ENCODE peak calls at places on chromosomes 5 and 9, in ten cellular contexts. L, B, M, O, E, H, N, U, T and Z are unnamed samples.

GRCh38 chr5:57772512-57772911 is 289.9 kb upstream of the ACTBL2 start:
- DNase-seq in L (no peak), B (no peak), M (no peak), O (no peak), E (no peak), H (no peak), N (no peak), U (no peak), T (no peak), Z (no peak)

GRCh38 chr9:20693068-20693467 is 9.0 kb downstream of the FOCAD start:
- DNase-seq in L (no peak), B (no peak), M (no peak), O (no peak), E (no peak), H (no peak), N (no peak), U (no peak), T (no peak), Z (no peak)

GRCh38 chr9:131181091-131181681 is 55.8 kb downstream of the NUP214 start:
- DNase-seq in L (no peak), B (peak; percentile 11), M (no peak), O (no peak), E (no peak), H (no peak), N (no peak), U (no peak), T (no peak), Z (no peak)

GRCh38 chr5:68818870-68819269 is 274.9 kb upstream of the SLC30A5 start:
- DNase-seq in L (no peak), B (no peak), M (no peak), O (no peak), E (no peak), H (no peak), N (no peak), U (no peak), T (no peak), Z (no peak)

GRCh38 chr5:683619-684481 is 9.3 kb downstream of the TPPP start:
- DNase-seq in L (no peak), B (no peak), M (no peak), O (peak; percentile 74), E (peak; percentile 41), H (no peak), N (peak; percentile 12), U (no peak), T (no peak), Z (no peak)

GRCh38 chr9:35232867-35233544 is 71.2 kb downstream of the UNC13B start:
- DNase-seq in L (no peak), B (no peak), M (no peak), O (no peak), E (no peak), H (no peak), N (no peak), U (no peak), T (no peak), Z (no peak)

GRCh38 chr5:135979510-135979909 is 24.7 kb upstream of the LECT2 start:
- DNase-seq in L (peak; percentile 94), B (no peak), M (peak; percentile 78), O (no peak), E (no peak), H (no peak), N (no peak), U (peak; percentile 71), T (peak; percentile 88), Z (no peak)

GRCh38 chr9:20623748-20624124 is 1.4 kb upstream of the MLLT3 start:
- DNase-seq in L (no peak), B (peak; percentile 15), M (no peak), O (no peak), E (no peak), H (no peak), N (no peak), U (no peak), T (no peak), Z (no peak)

GRCh38 chr5:139514486-139514856 is 31.9 kb upstream of the STING1 start:
- DNase-seq in L (peak; percentile 6), B (no peak), M (no peak), O (no peak), E (no peak), H (no peak), N (no peak), U (no peak), T (no peak), Z (no peak)

GRCh38 chr9:129140397-129141065 is 29.3 kb downstream of the PTPA start:
- DNase-seq in L (peak; percentile 58), B (peak; percentile 49), M (no peak), O (no peak), E (peak; percentile 73), H (peak; percentile 22), N (peak; percentile 52), U (no peak), T (peak; percentile 74), Z (no peak)

GRCh38 chr5:34452170-34452828 is 203.8 kb upstream of the RAI14 start:
- DNase-seq in L (peak; percentile 69), B (peak; percentile 76), M (no peak), O (no peak), E (no peak), H (no peak), N (no peak), U (no peak), T (peak; percentile 38), Z (no peak)

GRCh38 chr9:37151802-37152201 is 31.4 kb downstream of the ZCCHC7 start:
- DNase-seq in L (no peak), B (no peak), M (no peak), O (no peak), E (no peak), H (no peak), N (no peak), U (no peak), T (no peak), Z (no peak)

GRCh38 chr5:80871541-80871961 is 88.6 kb upstream of the RASGRF2 start:
- DNase-seq in L (peak; percentile 77), B (peak; percentile 72), M (no peak), O (no peak), E (no peak), H (no peak), N (no peak), U (peak; percentile 74), T (peak; percentile 34), Z (no peak)

GRCh38 chr5:157476699-157477408 is 16.8 kb downstream of the NIPAL4 start:
- DNase-seq in L (peak; percentile 73), B (peak; percentile 91), M (no peak), O (no peak), E (no peak), H (peak; percentile 67), N (no peak), U (peak; percentile 56), T (peak; percentile 77), Z (no peak)

GRCh38 chr5:71836547-71837112 is 117.6 kb downstream of the CARTPT start:
- DNase-seq in L (peak; percentile 24), B (no peak), M (peak; percentile 16), O (no peak), E (no peak), H (no peak), N (no peak), U (no peak), T (no peak), Z (no peak)

GRCh38 chr9:98610196-98610595 is 98.5 kb downstream of the GABBR2 start:
- DNase-seq in L (no peak), B (no peak), M (no peak), O (no peak), E (no peak), H (no peak), N (no peak), U (no peak), T (peak; percentile 16), Z (no peak)

GRCh38 chr9:98168952-98169488 is 23.4 kb downstream of the CORO2A start:
- DNase-seq in L (peak; percentile 23), B (peak; percentile 76), M (no peak), O (no peak), E (peak; percentile 80), H (no peak), N (peak; percentile 57), U (peak; percentile 15), T (peak; percentile 40), Z (peak; percentile 77)

GRCh38 chr5:159094745-159095144 is 5.0 kb downstream of the EBF1 start:
- DNase-seq in L (peak; percentile 95), B (peak; percentile 65), M (peak; percentile 34), O (peak; percentile 91), E (no peak), H (peak; percentile 28), N (peak; percentile 71), U (no peak), T (peak; percentile 87), Z (peak; percentile 72)
- H3K4me3 ChIP-seq in L (peak overlapping the region; percentile 1), B (no peak overlapping the region), M (no peak overlapping the region), O (peak overlapping the region; percentile 66), E (no peak overlapping the region), H (no peak overlapping the region), N (peak overlapping the region; percentile 84), U (no peak overlapping the region), T (peak overlapping the region; percentile 1), Z (peak overlapping the region; percentile 73)

GRCh38 chr9:27248702-27249101 is 48.2 kb downstream of the EQTN start:
- DNase-seq in L (peak; percentile 8), B (peak; percentile 28), M (no peak), O (no peak), E (no peak), H (no peak), N (no peak), U (no peak), T (no peak), Z (no peak)

GRCh38 chr9:27247756-27248155 is 49.2 kb downstream of the EQTN start:
- DNase-seq in L (peak; percentile 56), B (peak; percentile 63), M (peak; percentile 24), O (no peak), E (no peak), H (peak; percentile 7), N (no peak), U (no peak), T (peak; percentile 47), Z (no peak)
- TF ChIP-seq CTCF in L (peak; percentile 82), B (peak; percentile 72), M (peak; percentile 77), O (peak; percentile 52), E (no peak), H (peak; percentile 47), N (peak; percentile 60), U (peak; percentile 59), T (peak; percentile 74), Z (peak; percentile 68)

DNA sequence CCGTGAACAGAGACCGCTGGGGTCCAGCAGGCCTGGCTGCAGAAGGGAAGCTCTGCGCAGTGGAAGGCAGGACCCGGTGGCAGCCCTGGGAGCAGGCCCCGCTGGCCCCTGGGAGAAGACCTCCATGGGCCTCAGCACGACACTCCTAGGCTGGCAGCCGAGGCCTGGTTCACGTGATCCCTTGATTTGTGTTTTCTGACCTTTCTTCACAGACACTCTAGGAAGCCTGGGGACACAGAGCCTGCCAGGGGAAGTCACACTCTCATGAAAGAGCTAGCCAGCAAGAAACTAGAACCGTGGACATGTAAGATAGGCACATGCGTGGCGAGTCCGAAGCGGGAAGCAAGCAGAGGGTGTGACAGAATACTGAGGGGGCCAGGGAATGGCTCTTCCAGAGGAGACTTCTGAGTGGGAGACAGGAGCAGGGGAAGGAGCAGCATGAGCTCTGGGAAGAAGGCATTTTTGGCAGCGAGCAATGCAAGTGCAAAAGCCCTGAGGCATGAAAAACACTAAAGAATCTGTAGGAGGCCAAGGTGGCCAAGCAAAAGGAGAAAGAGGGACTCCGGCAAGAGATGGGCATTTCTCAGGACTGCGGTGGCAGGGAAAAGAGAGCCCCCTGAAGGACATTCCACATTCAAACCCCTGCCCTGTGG is 26.6 kb upstream of the IL17B start:
- DNase-seq in L (no peak), B (no peak), M (no peak), O (no peak), E (no peak), H (no peak), N (no peak), U (no peak), T (no peak), Z (no peak)
- H3K4me3 ChIP-seq in L (no peak overlapping the region), B (no peak overlapping the region), M (no peak overlapping the region), O (no peak overlapping the region), E (no peak overlapping the region), H (no peak overlapping the region), N (peak overlapping the region; percentile 36), U (peak overlapping the region; percentile 64), T (no peak overlapping the region), Z (no peak overlapping the region)

GRCh38 chr5:64958757-64959391 is 190.1 kb downstream of the CWC27 start:
- DNase-seq in L (peak; percentile 69), B (peak; percentile 49), M (peak; percentile 18), O (no peak), E (no peak), H (peak; percentile 43), N (no peak), U (no peak), T (peak; percentile 66), Z (no peak)
- TF ChIP-seq CTCF in L (peak; percentile 70), B (peak; percentile 67), M (peak; percentile 58), O (peak; percentile 19), E (peak; percentile 6), H (peak; percentile 55), N (peak; percentile 67), U (peak; percentile 42), T (peak; percentile 66), Z (peak; percentile 33)